ENCODE peak calls at places on chromosomes 6 and 20, in four cellular contexts. M is heart left ventricle, K is fibroblast of lung, U is H9. N is an unnamed sample.

GRCh38 chr6:140253096-140253495 is 878.6 kb upstream of the CITED2 start:
- DNase-seq in M (no peak), K (peak; percentile 21), U (no peak), N (no peak)

GRCh38 chr20:19893356-19893755 is 123.8 kb upstream of the NAA20 start:
- DNase-seq in M (no peak), K (no peak), U (no peak), N (no peak)

GRCh38 chr6:41680182-41680965 is 42.1 kb downstream of the MDFI start:
- DNase-seq in M (no peak), K (no peak), U (no peak), N (no peak)

GRCh38 chr6:82144852-82145332 is 102.7 kb downstream of the IBTK start:
- DNase-seq in M (no peak), K (peak; percentile 93), U (no peak), N (no peak)

GRCh38 chr20:50670126-50670862 is 21.0 kb downstream of the RIPOR3 start:
- DNase-seq in M (no peak), K (no peak), U (no peak), N (no peak)

GRCh38 chr6:84762941-84763396 is 1.4 kb downstream of the TBX18 start:
- DNase-seq in M (peak; percentile 61), K (no peak), U (peak; percentile 63), N (peak; percentile 43)

GRCh38 chr6:68108243-68108835 is 526.7 kb upstream of the ADGRB3 start:
- DNase-seq in M (no peak), K (peak; percentile 51), U (no peak), N (no peak)

GRCh38 chr6:145372671-145373123 is 362.6 kb downstream of the EPM2A start:
- DNase-seq in M (no peak), K (peak; percentile 78), U (no peak), N (no peak)

GRCh38 chr6:1257778-1258177 is 54.1 kb upstream of the FOXQ1 start:
- DNase-seq in M (no peak), K (no peak), U (no peak), N (no peak)

GRCh38 chr20:54535045-54535444 is 59.7 kb downstream of the DOK5 start:
- DNase-seq in M (no peak), K (peak; percentile 34), U (no peak), N (no peak)

GRCh38 chr6:163751032-163751525 is 336.6 kb downstream of the QKI start:
- DNase-seq in M (no peak), K (no peak), U (no peak), N (peak; percentile 71)

GRCh38 chr6:68718379-68719073 is 83.4 kb downstream of the ADGRB3 start:
- DNase-seq in M (no peak), K (peak; percentile 95), U (no peak), N (no peak)

GRCh38 chr6:20024979-20025378 is 187.3 kb downstream of the MBOAT1 start:
- DNase-seq in M (no peak), K (no peak), U (no peak), N (no peak)

GRCh38 chr20:16672299-16672698 is 57.5 kb upstream of the SNRPB2 start:
- DNase-seq in M (no peak), K (no peak), U (no peak), N (no peak)

GRCh38 chr6:27650620-27651370 is 177.9 kb upstream of the ZNF184 start:
- DNase-seq in M (no peak), K (peak; percentile 49), U (peak; percentile 80), N (no peak)

GRCh38 chr6:152423216-152424103 is 213.7 kb downstream of the SYNE1 start:
- DNase-seq in M (no peak), K (no peak), U (no peak), N (no peak)

GRCh38 chr20:33506576-33506975 is 16.7 kb downstream of the CBFA2T2 start:
- DNase-seq in M (no peak), K (no peak), U (no peak), N (no peak)

GRCh38 chr20:44109951-44110361 is 77.0 kb downstream of the JPH2 start:
- DNase-seq in M (no peak), K (no peak), U (peak; percentile 63), N (no peak)
- TF ChIP-seq CTCF in M (peak; percentile 15), K (no peak), U (peak; percentile 66), N (no peak)

GRCh38 chr20:57685134-57685851 is 24.5 kb downstream of the PMEPA1 start:
- DNase-seq in M (no peak), K (no peak), U (no peak), N (no peak)
- H3K4me1 ChIP-seq in M (peaks cover 97% of the 10 kb centered on the region), K (no peaks in the 10 kb centered on the region), U (peaks cover 15% of the 10 kb centered on the region), N (no peaks in the 10 kb centered on the region)

GRCh38 chr20:6152777-6153176 is 29.9 kb upstream of the FERMT1 start:
- DNase-seq in M (no peak), K (no peak), U (no peak), N (no peak)

GRCh38 chr20:6160736-6161135 is 37.9 kb upstream of the FERMT1 start:
- DNase-seq in M (no peak), K (no peak), U (no peak), N (no peak)

GRCh38 chr20:6162239-6162638 is 39.4 kb upstream of the FERMT1 start:
- DNase-seq in M (peak; percentile 64), K (peak; percentile 36), U (no peak), N (no peak)

DNA sequence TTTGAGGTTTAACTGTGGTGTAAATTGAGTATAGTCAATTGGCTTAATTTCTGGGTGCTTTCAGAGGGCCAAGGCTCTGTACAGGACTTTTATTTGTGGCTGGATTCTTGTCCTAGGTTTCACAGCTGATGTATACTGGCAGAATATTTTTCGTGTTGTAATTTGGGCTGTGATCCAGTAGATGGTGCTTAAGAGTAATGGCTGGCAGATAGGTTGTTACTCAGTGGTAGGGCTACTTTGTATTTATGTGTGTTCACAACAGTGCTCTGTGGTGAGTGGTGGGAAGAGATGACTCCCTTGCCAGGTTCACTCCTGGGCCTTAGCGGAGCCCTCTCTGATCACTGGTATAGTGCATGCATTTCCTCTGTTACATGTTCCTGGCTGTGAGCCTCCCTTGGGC is 34.5 kb upstream of the FERMT1 start:
- DNase-seq in M (no peak), K (no peak), U (no peak), N (no peak)
- TF ChIP-seq CTCF in M (no peak), K (no peak), U (peak; percentile 57), N (no peak)

DNA sequence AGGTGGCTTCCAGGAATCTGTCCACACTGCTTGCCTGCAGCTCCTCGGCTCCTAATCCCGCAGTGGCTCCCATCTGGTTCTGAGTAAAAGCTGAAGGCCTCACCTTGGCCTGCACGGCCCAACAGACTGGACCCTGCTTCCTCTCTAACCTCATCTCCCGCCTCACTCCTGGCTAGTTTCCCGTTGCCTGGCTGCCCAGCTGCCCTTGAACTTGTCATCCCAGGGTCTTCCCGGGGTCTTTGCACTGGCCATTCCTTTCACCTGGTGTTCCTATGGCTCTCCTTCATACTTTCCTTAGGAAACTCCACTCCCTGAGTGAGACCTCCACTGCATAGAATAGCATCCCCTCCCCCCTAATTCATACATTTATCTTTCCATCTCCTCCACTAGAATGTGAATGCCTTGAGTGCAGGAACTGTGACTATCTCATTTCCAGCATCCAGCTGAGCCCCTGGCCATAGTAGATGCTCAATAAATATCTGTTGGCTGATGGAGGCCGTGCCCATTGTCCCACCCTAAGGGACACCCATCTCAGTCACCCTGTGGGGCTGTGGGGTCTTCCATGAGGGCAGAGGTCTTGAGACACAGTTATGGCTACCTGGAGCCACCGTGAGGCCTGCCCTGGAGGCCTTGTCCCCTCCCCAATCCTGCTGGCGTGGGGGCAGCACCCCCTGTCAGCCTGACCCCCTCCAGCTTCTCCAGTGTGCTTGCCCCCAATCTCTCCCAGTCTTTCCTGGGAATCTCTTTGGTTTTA is 9.1 kb upstream of the SIRPA start:
- DNase-seq in M (no peak), K (no peak), U (no peak), N (no peak)
- H3K4me1 ChIP-seq in M (peaks cover 16% of the 10 kb centered on the region), K (no peaks in the 10 kb centered on the region), U (no peaks in the 10 kb centered on the region), N (peaks cover 21% of the 10 kb centered on the region)

DNA sequence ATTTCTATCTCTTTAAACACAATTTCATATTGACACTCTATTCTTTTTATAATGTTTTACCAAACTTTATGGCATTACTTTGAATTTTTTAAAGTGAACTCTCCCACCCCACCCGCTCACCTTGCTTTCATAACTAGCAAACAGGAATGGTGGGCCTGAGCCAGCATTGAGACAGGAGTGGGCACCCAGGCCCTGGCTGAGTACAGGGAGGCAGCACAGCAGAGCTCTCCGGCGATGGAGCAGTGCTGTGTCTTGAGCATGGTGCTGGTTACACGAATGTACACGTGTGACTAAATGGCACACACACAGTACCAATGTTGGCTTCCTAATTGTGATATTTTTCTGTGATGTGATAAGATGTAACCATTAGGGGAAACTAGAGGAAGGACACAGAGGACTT is 4.5 kb downstream of the CST11 start:
- DNase-seq in M (no peak), K (no peak), U (no peak), N (no peak)
- TF ChIP-seq CTCF in M (no peak), K (no peak), U (no peak), N (no peak)

GRCh38 chr6:6685249-6685667 is 96.7 kb downstream of the LY86 start:
- DNase-seq in M (no peak), K (no peak), U (no peak), N (no peak)
- H3K4me1 ChIP-seq in M (peaks cover 40% of the 10 kb centered on the region), K (no peaks in the 10 kb centered on the region), U (no peaks in the 10 kb centered on the region), N (peaks cover 68% of the 10 kb centered on the region)

N was measured in lower lobe of right lung.